ENCODE peak calls at places on chromosomes 16 and 17, in nine cellular contexts. One of them, this sample, is unnamed.

GRCh38 chr16:31386157-31386984 is 6.8 kb upstream of the ITGAD start:
- DNase-seq in lower leg skin: no peak
- DNase-seq in H54: peak; percentile 72
- DNase-seq in IMR-90: peak; percentile 72
- DNase-seq in K562: peak; percentile 25
- DNase-seq in spleen: no peak
- DNase-seq in NB4: peak; percentile 73
- DNase-seq in right lobe of liver: no peak
- DNase-seq in Peyer's patch: no peak
- DNase-seq in this sample: no peak

GRCh38 chr17:40431231-40431602 is 12.0 kb upstream of the IGFBP4 start:
- DNase-seq in lower leg skin: peak; percentile 34
- DNase-seq in H54: no peak
- DNase-seq in IMR-90: no peak
- DNase-seq in K562: no peak
- DNase-seq in spleen: no peak
- DNase-seq in NB4: no peak
- DNase-seq in right lobe of liver: peak; percentile 16
- DNase-seq in Peyer's patch: no peak
- DNase-seq in this sample: no peak

GRCh38 chr16:65413861-65414260 is 292.0 kb upstream of the CDH11 start:
- DNase-seq in lower leg skin: no peak
- DNase-seq in H54: no peak
- DNase-seq in IMR-90: peak; percentile 3
- DNase-seq in K562: no peak
- DNase-seq in spleen: no peak
- DNase-seq in NB4: no peak
- DNase-seq in right lobe of liver: no peak
- DNase-seq in Peyer's patch: no peak
- DNase-seq in this sample: no peak

GRCh38 chr16:66473654-66474519 is 46.8 kb downstream of the BEAN1 start:
- DNase-seq in lower leg skin: peak; percentile 68
- DNase-seq in H54: no peak
- DNase-seq in IMR-90: no peak
- DNase-seq in K562: no peak
- DNase-seq in spleen: no peak
- DNase-seq in NB4: no peak
- DNase-seq in right lobe of liver: no peak
- DNase-seq in Peyer's patch: peak; percentile 6
- DNase-seq in this sample: no peak

GRCh38 chr16:50306287-50306686 is 39.9 kb downstream of the ADCY7 start:
- DNase-seq in lower leg skin: peak; percentile 76
- DNase-seq in H54: no peak
- DNase-seq in IMR-90: no peak
- DNase-seq in K562: no peak
- DNase-seq in spleen: peak; percentile 52
- DNase-seq in NB4: no peak
- DNase-seq in right lobe of liver: peak; percentile 37
- DNase-seq in Peyer's patch: no peak
- DNase-seq in this sample: no peak

GRCh38 chr17:65886240-65886639 is 305.7 kb downstream of the CEP112 start:
- DNase-seq in lower leg skin: no peak
- DNase-seq in H54: no peak
- DNase-seq in IMR-90: peak; percentile 12
- DNase-seq in K562: no peak
- DNase-seq in spleen: no peak
- DNase-seq in NB4: no peak
- DNase-seq in right lobe of liver: no peak
- DNase-seq in Peyer's patch: no peak
- DNase-seq in this sample: no peak

GRCh38 chr16:69285240-69285639 is 25.9 kb upstream of the VPS4A start:
- DNase-seq in lower leg skin: no peak
- DNase-seq in H54: no peak
- DNase-seq in IMR-90: no peak
- DNase-seq in K562: no peak
- DNase-seq in spleen: no peak
- DNase-seq in NB4: no peak
- DNase-seq in right lobe of liver: no peak
- DNase-seq in Peyer's patch: no peak
- DNase-seq in this sample: no peak

GRCh38 chr17:77498875-77499698 is 358.3 kb downstream of the SEC14L1 start:
- DNase-seq in lower leg skin: peak; percentile 82
- DNase-seq in H54: no peak
- DNase-seq in IMR-90: no peak
- DNase-seq in K562: no peak
- DNase-seq in spleen: peak; percentile 62
- DNase-seq in NB4: no peak
- DNase-seq in right lobe of liver: peak; percentile 40
- DNase-seq in Peyer's patch: no peak
- DNase-seq in this sample: no peak

GRCh38 chr16:30112197-30113030 is 923 bp downstream of the GDPD3 start:
- DNase-seq in lower leg skin: peak; percentile 89
- DNase-seq in H54: no peak
- DNase-seq in IMR-90: peak; percentile 42
- DNase-seq in K562: peak; percentile 81
- DNase-seq in spleen: peak; percentile 89
- DNase-seq in NB4: peak; percentile 80
- DNase-seq in right lobe of liver: no peak
- DNase-seq in Peyer's patch: peak; percentile 43
- DNase-seq in this sample: peak; percentile 73

GRCh38 chr16:14003119-14003570 is 68.0 kb upstream of the MRTFB start:
- DNase-seq in lower leg skin: peak; percentile 91
- DNase-seq in H54: peak; percentile 13
- DNase-seq in IMR-90: peak; percentile 72
- DNase-seq in K562: peak; percentile 57
- DNase-seq in spleen: peak; percentile 72
- DNase-seq in NB4: peak; percentile 71
- DNase-seq in right lobe of liver: peak; percentile 24
- DNase-seq in Peyer's patch: peak; percentile 41
- DNase-seq in this sample: no peak

GRCh38 chr17:80339118-80339517 is 75.8 kb upstream of the ENDOV start:
- DNase-seq in lower leg skin: no peak
- DNase-seq in H54: no peak
- DNase-seq in IMR-90: no peak
- DNase-seq in K562: no peak
- DNase-seq in spleen: peak; percentile 35
- DNase-seq in NB4: no peak
- DNase-seq in right lobe of liver: no peak
- DNase-seq in Peyer's patch: no peak
- DNase-seq in this sample: no peak

GRCh38 chr17:6786618-6787017 is 10.6 kb downstream of the FBXO39 start:
- DNase-seq in lower leg skin: no peak
- DNase-seq in H54: peak; percentile 17
- DNase-seq in IMR-90: peak; percentile 63
- DNase-seq in K562: no peak
- DNase-seq in spleen: no peak
- DNase-seq in NB4: no peak
- DNase-seq in right lobe of liver: no peak
- DNase-seq in Peyer's patch: no peak
- DNase-seq in this sample: no peak

GRCh38 chr16:4172070-4172469 is 55.8 kb upstream of the ADCY9 start:
- DNase-seq in lower leg skin: no peak
- DNase-seq in H54: peak; percentile 35
- DNase-seq in IMR-90: peak; percentile 86
- DNase-seq in K562: no peak
- DNase-seq in spleen: no peak
- DNase-seq in NB4: no peak
- DNase-seq in right lobe of liver: no peak
- DNase-seq in Peyer's patch: no peak
- DNase-seq in this sample: no peak

GRCh38 chr17:67377727-67378443 is 804 bp downstream of the PITPNC1 start:
- DNase-seq in lower leg skin: peak; percentile 91
- DNase-seq in H54: peak; percentile 46
- DNase-seq in IMR-90: peak; percentile 35
- DNase-seq in K562: peak; percentile 47
- DNase-seq in spleen: peak; percentile 92
- DNase-seq in NB4: peak; percentile 84
- DNase-seq in right lobe of liver: peak; percentile 71
- DNase-seq in Peyer's patch: peak; percentile 56
- DNase-seq in this sample: peak; percentile 40
- TF ChIP-seq POLR2A in lower leg skin: no peak
- TF ChIP-seq POLR2A in H54: no peak
- TF ChIP-seq POLR2A in IMR-90: no peak
- TF ChIP-seq POLR2A in K562: no peak
- TF ChIP-seq POLR2A in spleen: no peak
- TF ChIP-seq POLR2A in NB4: peak; percentile 14
- TF ChIP-seq POLR2A in right lobe of liver: no peak
- TF ChIP-seq POLR2A in Peyer's patch: no peak
- TF ChIP-seq POLR2A in this sample: no peak

DNA sequence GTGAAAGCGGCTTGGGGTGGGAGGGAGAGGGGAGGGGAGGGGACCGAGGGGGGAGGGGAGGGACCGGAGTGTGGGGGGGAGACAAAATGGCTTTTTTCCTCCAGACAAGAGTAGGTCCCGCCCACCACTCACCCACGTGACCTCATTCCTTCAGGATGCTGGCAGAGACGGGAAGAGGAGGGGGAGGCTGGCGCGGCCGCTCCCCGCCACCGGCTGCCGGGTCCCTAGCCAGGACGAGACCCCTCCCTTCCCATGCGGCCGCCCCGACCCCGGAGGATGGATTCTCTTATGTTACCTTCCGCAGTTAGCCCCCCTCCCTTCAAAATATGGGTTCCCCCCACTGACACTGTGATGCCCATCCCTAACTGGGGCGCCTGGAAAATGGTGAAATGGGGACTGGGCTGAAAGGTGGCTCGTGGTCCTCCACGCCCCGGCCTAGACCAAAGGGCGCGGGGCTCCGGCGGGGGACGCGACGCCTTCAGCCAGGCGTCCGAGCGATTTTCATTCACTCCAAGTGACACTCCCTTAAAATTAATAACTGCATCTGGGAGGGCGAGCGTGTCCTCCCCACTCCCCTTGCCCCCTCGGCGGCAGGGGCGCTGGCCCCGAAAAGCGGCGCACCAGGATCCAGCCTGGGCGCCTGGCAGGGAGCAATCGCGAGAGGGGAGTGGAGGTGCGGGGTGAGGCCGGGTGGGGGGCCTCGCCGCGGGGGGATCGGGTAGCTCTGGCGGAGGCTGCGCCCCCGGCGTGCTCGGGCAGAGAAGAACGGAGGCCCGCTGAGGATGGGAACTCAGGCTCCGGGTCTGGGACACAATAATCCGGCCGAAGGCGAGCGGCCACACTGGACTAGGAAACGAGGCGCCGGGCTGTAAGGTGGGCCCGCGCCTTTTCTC is at the start of gene PCGF2:
- DNase-seq in lower leg skin: peak; percentile 98
- DNase-seq in H54: peak; percentile 71
- DNase-seq in IMR-90: peak; percentile 89
- DNase-seq in K562: peak; percentile 91
- DNase-seq in spleen: peak; percentile 87
- DNase-seq in NB4: no peak
- DNase-seq in right lobe of liver: peak; percentile 73
- DNase-seq in Peyer's patch: peak; percentile 60
- DNase-seq in this sample: no peak
- TF ChIP-seq POLR2A in lower leg skin: no peak
- TF ChIP-seq POLR2A in H54: peak; percentile 81
- TF ChIP-seq POLR2A in IMR-90: no peak
- TF ChIP-seq POLR2A in K562: no peak
- TF ChIP-seq POLR2A in spleen: no peak
- TF ChIP-seq POLR2A in NB4: no peak
- TF ChIP-seq POLR2A in right lobe of liver: no peak
- TF ChIP-seq POLR2A in Peyer's patch: peak; percentile 13
- TF ChIP-seq POLR2A in this sample: no peak

DNA sequence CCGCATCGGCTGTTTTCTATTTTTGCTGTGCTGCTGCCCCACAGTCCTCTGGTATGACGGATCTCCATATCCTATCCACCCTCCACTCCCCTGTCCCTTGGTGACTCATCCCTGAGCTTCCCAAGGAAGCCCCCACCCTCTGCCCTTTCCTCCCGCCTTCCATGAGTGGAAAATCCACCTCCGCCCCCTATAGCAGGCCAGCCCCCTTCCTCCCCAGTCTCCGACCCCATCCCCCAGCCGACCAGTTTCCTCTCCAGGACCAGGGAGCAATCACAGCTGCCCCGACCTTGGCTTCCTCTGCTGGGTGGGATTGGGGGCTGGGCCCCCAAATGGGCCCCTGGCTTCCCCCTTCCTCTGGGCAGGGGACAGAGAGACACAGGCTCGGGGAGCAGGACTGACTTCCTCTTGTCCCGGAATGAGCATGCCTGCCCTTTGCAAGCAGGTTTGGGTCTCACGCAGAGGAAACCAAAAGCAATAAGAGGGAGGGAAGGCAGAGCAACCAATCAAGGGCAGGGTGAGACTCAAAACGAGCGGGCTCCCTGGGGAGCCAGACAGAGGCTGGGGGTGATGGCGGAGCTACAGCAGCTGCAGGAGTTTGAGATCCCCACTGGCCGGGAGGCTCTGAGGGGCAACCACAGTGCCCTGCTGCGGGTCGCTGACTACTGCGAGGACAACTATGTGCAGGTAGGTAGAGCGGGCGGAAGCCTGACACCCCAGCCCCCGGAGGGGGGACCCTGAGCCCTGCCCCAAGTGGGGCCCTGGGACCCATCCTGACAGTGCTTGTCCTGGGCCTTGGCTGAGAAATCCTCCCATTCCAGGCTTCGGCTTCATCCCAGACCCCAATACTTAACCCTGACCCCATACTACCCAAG is at the start of the genes ABI3 and GNGT2:
- DNase-seq in lower leg skin: no peak
- DNase-seq in H54: no peak
- DNase-seq in IMR-90: peak; percentile 55
- DNase-seq in K562: no peak
- DNase-seq in spleen: peak; percentile 91
- DNase-seq in NB4: peak; percentile 92
- DNase-seq in right lobe of liver: peak; percentile 60
- DNase-seq in Peyer's patch: peak; percentile 88
- DNase-seq in this sample: no peak
- TF ChIP-seq POLR2A in lower leg skin: no peak
- TF ChIP-seq POLR2A in H54: no peak
- TF ChIP-seq POLR2A in IMR-90: no peak
- TF ChIP-seq POLR2A in K562: no peak
- TF ChIP-seq POLR2A in spleen: peak; percentile 85
- TF ChIP-seq POLR2A in NB4: peak; percentile 56
- TF ChIP-seq POLR2A in right lobe of liver: peak; percentile 76
- TF ChIP-seq POLR2A in Peyer's patch: peak; percentile 67
- TF ChIP-seq POLR2A in this sample: no peak

DNA sequence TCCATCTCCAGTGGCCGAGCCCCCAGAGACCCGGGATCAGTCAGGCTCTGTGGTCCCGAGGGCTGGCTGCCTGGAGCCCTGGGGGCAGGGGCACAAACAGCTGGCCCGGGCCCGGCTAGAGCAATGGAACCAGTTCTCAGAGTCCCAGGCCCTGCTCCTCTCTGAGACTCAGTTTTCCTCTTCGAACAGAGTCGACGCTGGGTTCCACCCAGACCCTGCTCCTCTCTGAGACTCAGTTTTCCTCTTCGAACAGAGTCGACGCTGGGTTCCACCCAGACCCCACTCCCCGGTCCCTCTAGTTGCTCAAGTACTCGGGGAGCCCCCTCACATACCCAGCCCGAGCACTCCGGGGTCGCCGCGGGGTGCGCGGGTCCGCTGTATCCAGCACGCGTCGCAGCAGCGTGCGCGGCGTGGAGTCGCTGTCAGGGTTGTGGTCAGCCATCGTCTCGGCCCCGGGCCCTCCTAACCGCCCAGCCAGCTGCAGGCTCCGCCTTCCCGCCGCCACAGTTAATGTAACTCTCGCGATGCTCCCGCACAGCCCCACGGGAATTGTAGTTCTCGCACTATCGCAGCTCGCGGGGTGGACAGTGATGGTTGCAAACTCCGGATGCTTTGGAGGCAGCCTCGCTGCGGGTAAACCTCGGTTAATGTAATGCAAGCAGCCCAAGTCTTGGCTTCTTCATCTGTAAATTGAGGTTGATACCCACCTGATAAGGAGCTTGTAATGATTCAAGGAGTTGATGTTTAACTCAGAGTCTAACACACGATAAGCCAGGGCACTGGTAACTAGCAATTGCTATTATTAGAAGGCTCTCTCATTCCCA is 8.5 kb upstream of the THAP11 start:
- DNase-seq in lower leg skin: peak; percentile 99
- DNase-seq in H54: peak; percentile 87
- DNase-seq in IMR-90: peak; percentile 84
- DNase-seq in K562: peak; percentile 95
- DNase-seq in spleen: peak; percentile 98
- DNase-seq in NB4: peak; percentile 95
- DNase-seq in right lobe of liver: peak; percentile 93
- DNase-seq in Peyer's patch: peak; percentile 95
- DNase-seq in this sample: peak; percentile 95
- TF ChIP-seq POLR2A in lower leg skin: no peak
- TF ChIP-seq POLR2A in H54: peak; percentile 78
- TF ChIP-seq POLR2A in IMR-90: peak; percentile 84
- TF ChIP-seq POLR2A in K562: peak; percentile 90
- TF ChIP-seq POLR2A in spleen: no peak
- TF ChIP-seq POLR2A in NB4: peak; percentile 85
- TF ChIP-seq POLR2A in right lobe of liver: peak; percentile 68
- TF ChIP-seq POLR2A in Peyer's patch: peak; percentile 76
- TF ChIP-seq POLR2A in this sample: peak; percentile 72

This sample was measured in erythroblast.